ENCODE peak calls at places on chromosomes 11 and 22, in nine cellular contexts. U is IMR-90, T is astrocyte of the spinal cord, J is gastrocnemius medialis, M is tibial artery, X is psoas muscle, N is A549, P is mammary epithelial cell, D is foreskin fibroblast. B is an unnamed sample.

GRCh38 chr11:62103141-62103540 is 20.7 kb upstream of the INCENP start:
- DNase-seq in M (no peak), P (no peak), D (no peak), N (no peak), X (no peak), J (no peak), T (no peak), U (no peak), B (no peak)

GRCh38 chr11:92762175-92762574 is 207.3 kb upstream of the MTNR1B start:
- DNase-seq in X (no peak), M (no peak), J (no peak), D (no peak), P (no peak), N (no peak), T (no peak), U (no peak), B (no peak)

GRCh38 chr11:130315354-130315970 is 745 bp upstream of the ZBTB44 start:
- DNase-seq in P (no peak), X (peak), T (no peak), D (no peak), J (peak), M (peak), U (no peak), N (no peak), B (no peak)

GRCh38 chr11:67308031-67308866 is 4.9 kb downstream of the SSH3 start:
- DNase-seq in N (no peak), U (no peak), J (no peak), X (no peak), D (no peak), M (no peak), P (no peak), T (no peak), B (no peak)

GRCh38 chr11:94794287-94795168 is 26.4 kb downstream of the AMOTL1 start:
- DNase-seq in M (peak), P (peak), N (no peak), J (peak), T (peak), U (peak), X (peak), D (peak), B (peak)

GRCh38 chr11:1091332-1092083 is 16.8 kb downstream of the MUC2 start:
- DNase-seq in N (no peak), D (no peak), M (no peak), X (no peak), U (no peak), T (no peak), P (no peak), J (no peak), B (no peak)

GRCh38 chr11:76236092-76237026 is 30.1 kb upstream of the WNT11 start:
- DNase-seq in T (no peak), U (peak), J (no peak), N (peak), D (peak), P (peak), M (no peak), X (peak), B (peak)

GRCh38 chr22:19849800-19850481 is 4.7 kb downstream of the GNB1L start:
- DNase-seq in D (no peak), P (peak), M (no peak), U (no peak), X (no peak), N (no peak), J (no peak), T (no peak), B (no peak)

GRCh38 chr11:122069946-122070345 is 46.1 kb downstream of the BLID start:
- DNase-seq in T (peak), M (peak), J (no peak), P (peak), N (no peak), X (peak), D (peak), U (peak), B (peak)

DNA sequence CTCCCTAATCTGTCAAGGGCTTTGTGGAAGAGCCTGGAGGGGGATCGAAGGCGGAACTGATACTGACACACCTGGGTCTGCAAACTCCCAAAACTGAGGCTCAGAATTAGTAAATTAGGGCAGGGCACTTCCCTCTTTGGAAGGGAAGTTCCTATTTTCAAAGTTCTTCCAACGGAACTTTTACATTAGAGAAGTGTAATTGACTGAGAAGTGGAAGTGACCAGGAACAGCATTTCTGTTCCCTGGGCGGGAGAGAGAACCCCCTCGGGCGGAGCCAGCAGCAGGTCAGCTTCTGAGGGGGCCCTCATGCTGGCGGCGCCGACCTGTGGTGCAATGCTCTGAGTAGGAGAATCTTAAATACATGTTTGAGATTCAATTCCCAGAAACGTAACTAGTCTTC is 1.1 kb upstream of the CBL start:
- DNase-seq in X (no peak), N (no peak), M (peak), U (no peak), P (no peak), J (peak), T (no peak), D (no peak), B (no peak)
- H3K4me3 ChIP-seq in X (peak), N (no peak), M (peak), U (no peak), P (peak), J (peak), T (no peak), D (no peak), B (peak)

GRCh38 chr11:2867722-2868548 is 17.6 kb downstream of the CDKN1C start:
- DNase-seq in D (no peak), J (no peak), T (no peak), N (no peak), U (no peak), P (no peak), M (no peak), X (no peak), B (no peak)
- H3K4me3 ChIP-seq in D (no peak), J (peak), T (no peak), N (no peak), U (no peak), P (no peak), M (peak), X (peak), B (no peak)

DNA sequence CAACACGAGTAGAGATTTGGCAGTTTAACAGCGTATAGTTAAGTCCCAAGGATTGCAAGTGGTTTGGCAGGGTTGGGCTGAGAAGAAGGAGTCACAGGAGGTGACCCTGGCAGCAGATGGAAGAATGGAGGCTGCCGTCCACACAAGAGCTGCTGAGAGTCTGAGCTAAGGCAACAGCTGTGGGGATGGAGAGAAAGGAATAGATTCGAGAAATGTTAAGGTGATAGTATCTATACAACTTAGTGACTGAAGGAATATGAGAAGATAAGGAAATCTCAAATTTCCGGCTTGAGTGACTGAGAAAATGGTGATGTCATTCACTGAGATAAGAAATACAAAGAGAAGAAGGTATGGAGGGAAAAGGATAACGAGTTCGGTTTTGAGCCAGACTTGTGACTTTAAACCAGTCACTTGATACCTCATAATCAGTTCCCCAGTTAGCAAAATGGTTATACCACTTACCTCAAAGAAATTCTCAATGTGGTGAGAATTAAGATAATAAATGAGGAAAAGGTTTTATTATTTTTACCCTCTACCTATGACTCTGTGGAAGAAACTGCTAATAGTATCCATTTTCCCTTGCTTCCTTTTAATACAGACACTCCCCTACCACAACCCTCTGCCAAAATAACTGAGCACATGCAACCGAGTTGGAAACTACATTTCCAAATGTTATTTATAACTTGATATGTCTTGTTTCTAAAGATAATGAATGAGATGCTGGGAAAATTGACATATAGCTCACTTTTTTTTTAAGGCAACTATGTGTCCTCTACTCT is 30.7 kb downstream of the FAM168A start:
- DNase-seq in D (no peak), P (no peak), M (no peak), X (no peak), T (no peak), U (peak), J (peak), N (no peak), B (no peak)
- H3K4me3 ChIP-seq in D (no peak), P (no peak), M (no peak), X (no peak), T (no peak), U (no peak), J (no peak), N (no peak), B (no peak)

GRCh38 chr11:35046606-35047005 is 92.4 kb upstream of the CD44 start:
- DNase-seq in D (no peak), X (no peak), M (no peak), N (no peak), P (no peak), J (no peak), U (no peak), T (no peak), B (no peak)
- H3K4me3 ChIP-seq in D (no peak), X (no peak), M (no peak), N (no peak), P (no peak), J (no peak), U (no peak), T (no peak), B (no peak)

GRCh38 chr11:77471520-77472234 is 2.2 kb downstream of the PAK1 start:
- DNase-seq in X (no peak), U (no peak), J (no peak), D (no peak), T (no peak), M (no peak), P (peak), N (peak), B (no peak)
- H3K4me3 ChIP-seq in X (no peak), U (no peak), J (no peak), D (no peak), T (no peak), M (no peak), P (no peak), N (no peak), B (no peak)

GRCh38 chr22:50720301-50720845 is 17.6 kb upstream of the ACR start:
- DNase-seq in N (no peak), P (no peak), D (peak), U (no peak), J (no peak), X (no peak), M (no peak), T (no peak), B (peak)

GRCh38 chr22:50720861-50721844 is 16.9 kb upstream of the ACR start:
- DNase-seq in U (no peak), D (no peak), N (no peak), J (no peak), M (no peak), P (no peak), X (no peak), T (no peak), B (no peak)

GRCh38 chr22:50717709-50718351 is 20.2 kb upstream of the ACR start:
- DNase-seq in P (no peak), X (no peak), N (no peak), M (no peak), T (no peak), J (peak), U (no peak), D (no peak), B (no peak)

GRCh38 chr22:50718352-50718709 is 19.7 kb upstream of the ACR start:
- DNase-seq in J (no peak), D (no peak), P (no peak), T (no peak), M (no peak), U (no peak), N (no peak), X (no peak), B (no peak)

DNA sequence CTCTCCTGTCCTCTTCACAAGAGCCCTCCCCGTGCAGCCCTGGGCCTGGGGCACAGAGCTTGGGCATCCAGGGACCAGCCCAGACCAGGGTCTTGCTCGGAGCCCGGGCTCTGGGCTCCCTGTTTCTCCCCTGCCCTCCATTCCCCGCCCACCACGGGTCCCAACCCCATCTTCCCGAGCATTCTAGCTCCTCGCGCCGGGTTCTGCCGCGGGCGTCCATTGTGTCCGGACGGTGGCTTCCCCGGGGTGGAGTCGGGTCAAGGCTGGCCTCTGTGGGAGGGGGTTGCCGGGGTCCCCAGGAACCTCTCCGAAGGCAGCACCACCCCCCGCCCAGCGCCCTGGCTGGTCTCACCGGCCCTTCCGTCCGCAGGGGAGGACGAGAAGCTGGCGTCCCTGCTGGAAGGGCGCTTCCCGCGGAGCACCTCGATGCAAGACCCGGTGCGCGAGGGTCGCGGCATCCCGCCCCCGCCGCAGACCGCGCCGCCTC is 18.1 kb upstream of the ACR start:
- DNase-seq in X (no peak), P (no peak), D (no peak), T (no peak), U (no peak), N (no peak), J (no peak), M (no peak), B (no peak)
- H3K4me3 ChIP-seq in X (no peak), P (no peak), D (no peak), T (no peak), U (no peak), N (no peak), J (no peak), M (no peak), B (no peak)

DNA sequence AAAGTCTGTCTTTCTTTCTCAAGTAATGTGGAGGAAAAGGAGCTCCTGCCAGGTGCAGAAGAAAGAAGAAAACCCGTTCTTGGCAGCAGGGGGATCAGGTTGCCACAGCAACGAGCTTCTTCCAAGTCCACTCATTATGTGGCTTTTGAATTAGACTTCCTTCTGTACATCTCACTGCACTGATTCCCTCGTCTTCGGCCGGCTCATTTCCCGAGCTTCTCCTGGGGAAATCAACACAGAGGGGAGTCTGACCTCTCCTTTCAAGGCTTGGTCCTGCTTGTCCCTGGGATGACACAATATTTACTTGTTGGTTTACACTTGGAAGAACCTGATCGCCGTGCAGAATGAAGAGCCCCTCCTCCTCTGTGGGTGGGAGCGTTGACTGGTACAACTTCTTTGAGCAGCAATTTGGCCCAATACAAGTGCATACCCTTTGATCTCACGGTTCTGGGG is 35.3 kb downstream of the MCHR1 start:
- DNase-seq in U (peak), J (no peak), N (no peak), M (no peak), D (peak), X (no peak), P (peak), T (peak), B (peak)
- H3K4me3 ChIP-seq in U (no peak), J (no peak), N (no peak), M (no peak), D (no peak), X (no peak), P (no peak), T (no peak), B (no peak)

DNA sequence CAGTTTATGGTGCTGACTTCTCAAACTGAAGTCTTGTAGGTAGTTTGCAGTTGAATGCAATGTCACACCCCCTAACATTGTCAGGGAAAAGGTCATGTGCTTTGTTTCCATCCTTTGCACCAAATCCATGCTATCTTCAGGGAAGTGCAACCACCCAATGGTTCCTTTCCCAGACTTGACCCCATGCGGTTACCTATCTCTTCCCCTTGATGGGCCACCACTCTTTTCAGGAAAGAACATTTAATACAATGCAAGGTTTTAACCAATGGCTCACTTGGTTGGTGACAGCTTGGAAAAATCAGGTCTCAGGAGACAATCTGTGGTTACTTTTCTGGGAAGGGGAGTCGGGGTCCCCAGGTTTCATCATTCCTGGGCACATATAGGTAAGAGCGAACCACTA is 2.1 kb downstream of the ABTB2 start:
- DNase-seq in X (no peak), U (no peak), T (no peak), M (no peak), N (no peak), J (no peak), P (no peak), D (no peak), B (no peak)
- H3K4me3 ChIP-seq in X (peak), U (no peak), T (peak), M (peak), N (peak), J (peak), P (peak), D (peak), B (peak)

B was measured in fibroblast of mammary gland.